ENCODE peak calls at places on chromosomes 7 and 10, in six cellular contexts. One of them, this sample, is unnamed.

GRCh38 chr10:42974693-42975002 is 102.2 kb upstream of the RET start:
- DNase-seq in sigmoid colon: peak; percentile 15
- DNase-seq in GM23338: no peak
- DNase-seq in spleen: peak; percentile 53
- DNase-seq in Panc1: no peak
- DNase-seq in suprapubic skin: peak; percentile 33
- DNase-seq in this sample: no peak

GRCh38 chr10:102776779-102777417 is 33.1 kb downstream of the WBP1L start:
- DNase-seq in Panc1: no peak
- DNase-seq in sigmoid colon: peak; percentile 98
- DNase-seq in spleen: no peak
- DNase-seq in suprapubic skin: peak; percentile 90
- DNase-seq in GM23338: peak; percentile 83
- DNase-seq in this sample: peak; percentile 92

GRCh38 chr7:31517103-31517502 is 3.2 kb downstream of the ITPRID1 start:
- DNase-seq in spleen: no peak
- DNase-seq in suprapubic skin: no peak
- DNase-seq in Panc1: no peak
- DNase-seq in sigmoid colon: no peak
- DNase-seq in GM23338: no peak
- DNase-seq in this sample: no peak

GRCh38 chr10:70418229-70418628 is 14.3 kb downstream of the EIF4EBP2 start:
- DNase-seq in spleen: no peak
- DNase-seq in Panc1: no peak
- DNase-seq in suprapubic skin: no peak
- DNase-seq in GM23338: no peak
- DNase-seq in sigmoid colon: no peak
- DNase-seq in this sample: no peak

GRCh38 chr10:22742678-22743077 is 28.3 kb upstream of the PIP4K2A start:
- DNase-seq in Panc1: no peak
- DNase-seq in GM23338: no peak
- DNase-seq in sigmoid colon: no peak
- DNase-seq in suprapubic skin: no peak
- DNase-seq in spleen: no peak
- DNase-seq in this sample: no peak

GRCh38 chr10:97494863-97495506 is 3.2 kb downstream of the MMS19 start:
- DNase-seq in suprapubic skin: no peak
- DNase-seq in sigmoid colon: no peak
- DNase-seq in spleen: no peak
- DNase-seq in Panc1: no peak
- DNase-seq in GM23338: peak; percentile 73
- DNase-seq in this sample: no peak

GRCh38 chr7:21500117-21500516 is 42.7 kb upstream of the DNAH11 start:
- DNase-seq in spleen: no peak
- DNase-seq in suprapubic skin: no peak
- DNase-seq in sigmoid colon: no peak
- DNase-seq in GM23338: no peak
- DNase-seq in Panc1: no peak
- DNase-seq in this sample: no peak

GRCh38 chr10:43249151-43249961 is 17.5 kb downstream of the RASGEF1A start:
- DNase-seq in sigmoid colon: peak; percentile 40
- DNase-seq in suprapubic skin: peak; percentile 35
- DNase-seq in Panc1: no peak
- DNase-seq in spleen: peak; percentile 69
- DNase-seq in GM23338: no peak
- DNase-seq in this sample: peak; percentile 48

GRCh38 chr10:54796876-54797275 is 4.2 kb downstream of the PCDH15 start:
- DNase-seq in spleen: no peak
- DNase-seq in GM23338: no peak
- DNase-seq in Panc1: no peak
- DNase-seq in suprapubic skin: no peak
- DNase-seq in sigmoid colon: no peak
- DNase-seq in this sample: no peak

GRCh38 chr7:94003446-94004023 is 620 bp downstream of the BET1 start:
- DNase-seq in Panc1: no peak
- DNase-seq in spleen: no peak
- DNase-seq in suprapubic skin: no peak
- DNase-seq in sigmoid colon: no peak
- DNase-seq in GM23338: peak; percentile 21
- DNase-seq in this sample: no peak

GRCh38 chr10:26334932-26335573 is 103.1 kb upstream of the APBB1IP start:
- DNase-seq in spleen: peak; percentile 83
- DNase-seq in sigmoid colon: peak; percentile 65
- DNase-seq in GM23338: peak; percentile 85
- DNase-seq in Panc1: peak; percentile 60
- DNase-seq in suprapubic skin: peak; percentile 64
- DNase-seq in this sample: peak; percentile 63

GRCh38 chr10:72308320-72308987 is 34.7 kb downstream of the DDIT4 start:
- DNase-seq in Panc1: no peak
- DNase-seq in sigmoid colon: peak; percentile 82
- DNase-seq in suprapubic skin: no peak
- DNase-seq in GM23338: no peak
- DNase-seq in spleen: peak; percentile 81
- DNase-seq in this sample: peak; percentile 72

GRCh38 chr10:93250010-93250409 is 176.3 kb downstream of the CYP26A1 start:
- DNase-seq in GM23338: no peak
- DNase-seq in sigmoid colon: no peak
- DNase-seq in spleen: no peak
- DNase-seq in Panc1: no peak
- DNase-seq in suprapubic skin: no peak
- DNase-seq in this sample: no peak

GRCh38 chr10:29522038-29522855 is 112.5 kb downstream of the SVIL start:
- DNase-seq in spleen: no peak
- DNase-seq in sigmoid colon: no peak
- DNase-seq in GM23338: no peak
- DNase-seq in Panc1: no peak
- DNase-seq in suprapubic skin: no peak
- DNase-seq in this sample: no peak

GRCh38 chr7:50312176-50312575 is 7.7 kb downstream of the IKZF1 start:
- DNase-seq in spleen: no peak
- DNase-seq in Panc1: no peak
- DNase-seq in GM23338: no peak
- DNase-seq in sigmoid colon: no peak
- DNase-seq in suprapubic skin: no peak
- DNase-seq in this sample: no peak

GRCh38 chr7:130490888-130491771 is 755 bp upstream of the MEST start:
- DNase-seq in spleen: peak; percentile 76
- DNase-seq in GM23338: peak; percentile 78
- DNase-seq in Panc1: no peak
- DNase-seq in sigmoid colon: peak; percentile 78
- DNase-seq in suprapubic skin: no peak
- DNase-seq in this sample: no peak

DNA sequence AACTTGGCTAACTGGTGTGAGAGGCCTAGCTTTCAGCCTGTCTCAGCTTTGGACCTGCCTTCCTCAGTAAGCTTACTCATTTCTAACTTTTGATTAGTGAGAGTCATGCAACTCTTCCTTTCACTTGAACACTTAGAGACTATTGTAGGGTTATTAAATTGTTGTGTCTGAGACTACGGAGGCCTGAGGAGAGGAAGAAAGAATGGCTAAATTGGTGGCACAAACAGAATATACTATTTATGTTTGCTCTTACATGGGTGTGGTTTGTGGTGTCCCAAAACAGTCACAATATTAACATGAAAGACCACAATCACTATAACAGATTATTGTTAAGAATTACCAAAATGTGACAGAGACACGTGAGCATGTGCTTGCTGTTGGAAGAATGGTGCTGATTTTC is 82.1 kb downstream of the TRIM24 start:
- DNase-seq in Panc1: no peak
- DNase-seq in spleen: no peak
- DNase-seq in GM23338: no peak
- DNase-seq in suprapubic skin: no peak
- DNase-seq in sigmoid colon: no peak
- DNase-seq in this sample: no peak
- H3K27ac ChIP-seq in Panc1: no peak overlapping the region
- H3K27ac ChIP-seq in spleen: no peak overlapping the region
- H3K27ac ChIP-seq in GM23338: no peak overlapping the region
- H3K27ac ChIP-seq in suprapubic skin: no peak overlapping the region
- H3K27ac ChIP-seq in sigmoid colon: no peak overlapping the region
- H3K27ac ChIP-seq in this sample: no peak overlapping the region

GRCh38 chr10:88314362-88314761 is 268.8 kb downstream of the RNLS start:
- DNase-seq in Panc1: no peak
- DNase-seq in suprapubic skin: no peak
- DNase-seq in spleen: no peak
- DNase-seq in sigmoid colon: peak; percentile 68
- DNase-seq in GM23338: no peak
- DNase-seq in this sample: no peak

GRCh38 chr10:88311264-88311663 is 271.9 kb downstream of the RNLS start:
- DNase-seq in Panc1: no peak
- DNase-seq in spleen: no peak
- DNase-seq in suprapubic skin: no peak
- DNase-seq in GM23338: no peak
- DNase-seq in sigmoid colon: no peak
- DNase-seq in this sample: no peak

GRCh38 chr10:88313897-88314296 is 269.2 kb downstream of the RNLS start:
- DNase-seq in suprapubic skin: no peak
- DNase-seq in GM23338: no peak
- DNase-seq in Panc1: no peak
- DNase-seq in sigmoid colon: no peak
- DNase-seq in spleen: no peak
- DNase-seq in this sample: no peak

GRCh38 chr10:88315746-88316145 is 267.4 kb downstream of the RNLS start:
- DNase-seq in Panc1: no peak
- DNase-seq in suprapubic skin: no peak
- DNase-seq in GM23338: no peak
- DNase-seq in sigmoid colon: no peak
- DNase-seq in spleen: no peak
- DNase-seq in this sample: no peak

GRCh38 chr10:88312855-88313254 is 270.3 kb downstream of the RNLS start:
- DNase-seq in Panc1: no peak
- DNase-seq in spleen: no peak
- DNase-seq in GM23338: no peak
- DNase-seq in suprapubic skin: no peak
- DNase-seq in sigmoid colon: no peak
- DNase-seq in this sample: no peak
- TF ChIP-seq POLR2AphosphoS5 in Panc1: no peak
- TF ChIP-seq POLR2AphosphoS5 in spleen: no peak
- TF ChIP-seq POLR2AphosphoS5 in GM23338: no peak
- TF ChIP-seq POLR2AphosphoS5 in suprapubic skin: no peak
- TF ChIP-seq POLR2AphosphoS5 in sigmoid colon: no peak
- TF ChIP-seq POLR2AphosphoS5 in this sample: no peak

GRCh38 chr7:100882769-100883526 is 6.6 kb downstream of the UFSP1 start:
- DNase-seq in spleen: no peak
- DNase-seq in sigmoid colon: no peak
- DNase-seq in GM23338: no peak
- DNase-seq in suprapubic skin: no peak
- DNase-seq in Panc1: no peak
- DNase-seq in this sample: no peak
- H3K36me3 ChIP-seq in spleen: peaks cover 68% of the 10 kb centered on the region
- H3K36me3 ChIP-seq in sigmoid colon: peaks cover 53% of the 10 kb centered on the region
- H3K36me3 ChIP-seq in GM23338: peaks cover 51% of the 10 kb centered on the region
- H3K36me3 ChIP-seq in suprapubic skin: peaks cover 72% of the 10 kb centered on the region
- H3K36me3 ChIP-seq in Panc1: peaks cover 18% of the 10 kb centered on the region
- H3K36me3 ChIP-seq in this sample: peaks cover 81% of the 10 kb centered on the region

DNA sequence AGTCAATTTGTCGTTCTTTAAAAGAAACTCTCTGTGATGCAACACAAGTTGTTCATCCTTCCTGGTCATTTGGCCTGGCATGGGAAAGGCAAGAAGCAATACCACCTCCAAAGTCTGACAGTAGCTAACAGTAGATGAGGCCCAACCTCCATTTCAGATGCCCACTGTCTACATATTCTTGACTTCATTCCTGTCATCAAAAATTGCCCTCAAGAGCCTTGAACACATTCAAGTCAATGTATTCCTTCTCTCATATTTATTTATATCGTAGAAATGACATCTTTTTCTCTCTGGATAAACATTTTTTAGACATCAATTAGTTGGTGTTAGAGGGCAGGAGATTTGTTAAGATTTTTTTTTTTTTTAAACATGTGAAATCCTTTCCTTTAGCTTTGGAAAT is 33.7 kb downstream of the ABLIM1 start:
- DNase-seq in spleen: no peak
- DNase-seq in Panc1: no peak
- DNase-seq in GM23338: no peak
- DNase-seq in suprapubic skin: no peak
- DNase-seq in sigmoid colon: no peak
- DNase-seq in this sample: no peak
- H3K27ac ChIP-seq in spleen: no peak overlapping the region
- H3K27ac ChIP-seq in Panc1: peak overlapping the region; percentile 95
- H3K27ac ChIP-seq in GM23338: no peak overlapping the region
- H3K27ac ChIP-seq in suprapubic skin: peak overlapping the region; percentile 39
- H3K27ac ChIP-seq in sigmoid colon: peak overlapping the region; percentile 67
- H3K27ac ChIP-seq in this sample: peak overlapping the region; percentile 48

DNA sequence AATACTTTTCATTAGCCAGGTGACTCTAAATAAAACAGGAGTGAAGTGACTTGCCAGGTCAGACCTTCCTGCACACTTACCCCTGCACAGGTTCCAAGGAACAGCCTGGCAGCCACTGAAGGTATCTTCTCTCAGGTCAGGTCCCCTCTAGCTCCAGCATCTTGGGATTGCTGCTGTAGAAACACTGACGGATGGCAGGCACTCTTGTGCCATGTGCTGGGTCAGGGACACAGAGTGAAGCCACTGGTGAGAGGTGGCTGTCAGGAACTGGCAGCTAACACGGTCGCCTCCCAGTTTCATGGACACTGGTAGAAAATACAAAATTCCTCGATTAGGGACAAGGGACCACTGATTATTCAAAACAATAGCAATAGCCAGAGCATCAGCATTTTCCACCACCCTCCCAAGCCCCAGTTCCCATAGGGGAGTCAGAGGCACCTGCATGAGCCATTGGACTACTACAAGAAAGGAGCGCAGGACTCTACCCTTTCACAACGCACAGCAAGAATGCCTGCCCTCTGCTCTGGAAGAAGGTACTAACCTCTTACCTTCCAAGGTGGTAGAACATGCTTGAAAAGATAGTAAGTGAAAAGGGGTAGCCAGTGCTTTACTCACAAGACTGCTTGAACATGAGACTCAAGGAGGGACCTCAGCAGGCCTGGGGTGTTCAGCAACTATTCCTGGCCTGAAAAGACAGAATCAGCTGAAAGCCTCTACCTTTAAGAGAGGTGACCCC is 5.1 kb upstream of the MYO1G start:
- DNase-seq in sigmoid colon: no peak
- DNase-seq in suprapubic skin: no peak
- DNase-seq in GM23338: no peak
- DNase-seq in spleen: peak; percentile 53
- DNase-seq in Panc1: no peak
- DNase-seq in this sample: no peak
- TF ChIP-seq POLR2AphosphoS5 in sigmoid colon: no peak
- TF ChIP-seq POLR2AphosphoS5 in suprapubic skin: no peak
- TF ChIP-seq POLR2AphosphoS5 in GM23338: no peak
- TF ChIP-seq POLR2AphosphoS5 in spleen: no peak
- TF ChIP-seq POLR2AphosphoS5 in Panc1: no peak
- TF ChIP-seq POLR2AphosphoS5 in this sample: no peak

DNA sequence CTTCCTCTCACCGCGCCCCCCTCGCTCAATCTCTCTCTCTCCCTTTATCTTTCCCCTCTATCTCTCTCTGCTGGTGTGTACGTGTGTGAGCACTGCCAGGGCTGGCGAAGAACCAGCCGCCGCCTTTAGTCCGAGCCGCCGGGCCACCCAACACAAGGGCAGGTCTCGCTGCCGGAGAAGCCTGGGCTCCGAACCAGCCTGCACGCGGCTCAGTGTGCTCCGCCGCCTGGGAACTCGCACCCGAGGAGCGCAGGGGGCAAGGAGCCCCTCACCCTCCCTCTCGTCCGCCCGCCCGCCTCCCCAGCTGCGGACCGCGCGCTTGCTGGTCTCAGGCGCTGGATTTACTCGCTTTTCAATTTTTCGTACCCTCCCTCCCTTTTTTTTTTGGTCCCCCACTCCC is 1.7 kb downstream of the NXPH1 start:
- DNase-seq in sigmoid colon: no peak
- DNase-seq in spleen: peak; percentile 63
- DNase-seq in Panc1: no peak
- DNase-seq in suprapubic skin: no peak
- DNase-seq in GM23338: peak; percentile 61
- DNase-seq in this sample: no peak
- H3K36me3 ChIP-seq in sigmoid colon: no peaks in the 10 kb centered on the region
- H3K36me3 ChIP-seq in spleen: no peaks in the 10 kb centered on the region
- H3K36me3 ChIP-seq in Panc1: no peaks in the 10 kb centered on the region
- H3K36me3 ChIP-seq in suprapubic skin: no peaks in the 10 kb centered on the region
- H3K36me3 ChIP-seq in GM23338: no peaks in the 10 kb centered on the region
- H3K36me3 ChIP-seq in this sample: no peaks in the 10 kb centered on the region

This sample was measured in upper lobe of left lung.